ENCODE peak calls at places on chromosome 14, in seven cellular contexts. F is H54, S is WERI-Rb-1, L is NCI-H1092 treated with DMSO at 0.1 percent for 48 hours, R is foreskin melanocyte, X is head of caudate nucleus, P is ACHN. O is an unnamed sample.
A peak's percentile ranks its signal among the peaks of the same experiment; 100 is the strongest.

GRCh38 chr14:96762650-96763049 is 34.5 kb upstream of the VRK1 start:
- DNase-seq in F (peak; percentile 58), S (peak; percentile 35), L (peak; percentile 34), R (peak; percentile 32), X (no peak), P (peak; percentile 33), O (peak; percentile 62)

GRCh38 chr14:91872517-91873470 is 5.5 kb upstream of the TC2N start:
- DNase-seq in F (no peak), S (no peak), L (no peak), R (no peak), X (no peak), P (no peak), O (peak; percentile 89)

GRCh38 chr14:19775587-19775986 is 2.3 kb downstream of the OR4M1 start:
- DNase-seq in F (no peak), S (no peak), L (no peak), R (no peak), X (no peak), P (no peak), O (no peak)

GRCh38 chr14:68977741-68978549 is 1.2 kb downstream of the ACTN1 start:
- DNase-seq in F (peak; percentile 45), S (peak; percentile 43), L (peak; percentile 66), R (peak; percentile 91), X (no peak), P (peak; percentile 71), O (peak; percentile 88)

GRCh38 chr14:91249841-91250616 is 5.5 kb upstream of the GPR68 start:
- DNase-seq in F (no peak), S (no peak), L (peak; percentile 98), R (no peak), X (no peak), P (no peak), O (no peak)

GRCh38 chr14:68779761-68780323 is 13.0 kb downstream of the ZFP36L1 start:
- DNase-seq in F (no peak), S (no peak), L (no peak), R (no peak), X (no peak), P (peak; percentile 44), O (peak; percentile 98)

GRCh38 chr14:35761922-35762321 is 47.2 kb downstream of the RALGAPA1 start:
- DNase-seq in F (no peak), S (no peak), L (no peak), R (no peak), X (no peak), P (no peak), O (no peak)

GRCh38 chr14:58238252-58239247 is 6.1 kb upstream of the PSMA3 start:
- DNase-seq in F (no peak), S (no peak), L (no peak), R (peak; percentile 2), X (no peak), P (peak; percentile 29), O (peak; percentile 49)

GRCh38 chr14:103548463-103549351 is 13.8 kb downstream of the BAG5 start:
- DNase-seq in F (no peak), S (no peak), L (no peak), R (no peak), X (no peak), P (no peak), O (no peak)

GRCh38 chr14:54685286-54685845 is 118.4 kb downstream of the SAMD4A start:
- DNase-seq in F (no peak), S (no peak), L (no peak), R (no peak), X (no peak), P (no peak), O (no peak)

GRCh38 chr14:53355581-53356112 is 202.5 kb upstream of the DDHD1 start:
- DNase-seq in F (peak; percentile 35), S (peak; percentile 21), L (peak; percentile 25), R (peak; percentile 24), X (no peak), P (peak; percentile 14), O (peak; percentile 66)

GRCh38 chr14:73723411-73723798 is 9.2 kb upstream of the PNMA1 start:
- DNase-seq in F (no peak), S (no peak), L (no peak), R (no peak), X (no peak), P (peak; percentile 36), O (peak; percentile 81)

GRCh38 chr14:102848830-102849521 is 71.7 kb downstream of the TRAF3 start:
- DNase-seq in F (no peak), S (peak; percentile 54), L (peak; percentile 86), R (no peak), X (no peak), P (peak; percentile 26), O (peak; percentile 44)

GRCh38 chr14:39232554-39233415 is 930 bp upstream of the MIA2 start:
- DNase-seq in F (no peak), S (no peak), L (no peak), R (no peak), X (no peak), P (peak; percentile 51), O (peak; percentile 76)

GRCh38 chr14:88323520-88324199 is 591 bp upstream of the KCNK10 start:
- DNase-seq in F (no peak), S (peak; percentile 57), L (peak; percentile 46), R (no peak), X (peak; percentile 40), P (peak; percentile 59), O (peak; percentile 4)

GRCh38 chr14:96582641-96582980 is 80.4 kb downstream of the PAPOLA start:
- DNase-seq in F (no peak), S (no peak), L (no peak), R (no peak), X (no peak), P (no peak), O (no peak)

O was measured in fibroblast of mammary gland.